ENCODE peak calls at places on chromosomes 1 and 21, in five cellular contexts. T, F, M, D and V are unnamed samples.

GRCh38 chr1:30807318-30808066 is 49.9 kb upstream of the LAPTM5 start:
- DNase-seq in T (no peak), F (no peak), M (peak), D (no peak), V (no peak)

GRCh38 chr21:37415938-37416337 is 49.4 kb downstream of the DYRK1A start:
- DNase-seq in T (no peak), F (no peak), M (no peak), D (no peak), V (no peak)

GRCh38 chr1:63054184-63054583 is 268.2 kb upstream of the FOXD3 start:
- DNase-seq in T (no peak), F (no peak), M (no peak), D (no peak), V (no peak)

GRCh38 chr1:107326823-107327445 is 186.1 kb downstream of the NTNG1 start:
- DNase-seq in T (no peak), F (no peak), M (no peak), D (no peak), V (no peak)

GRCh38 chr21:17819878-17820232 is 699 bp upstream of the C21orf91 start:
- DNase-seq in T (peak), F (no peak), M (peak), D (no peak), V (peak)

GRCh38 chr1:206935491-206936067 is 10.7 kb downstream of the PIGR start:
- DNase-seq in T (peak), F (no peak), M (peak), D (peak), V (no peak)

GRCh38 chr1:2111674-2112035 is 61.4 kb downstream of the PRKCZ start:
- DNase-seq in T (no peak), F (no peak), M (no peak), D (no peak), V (no peak)

GRCh38 chr1:234658143-234658542 is 48.2 kb upstream of the IRF2BP2 start:
- DNase-seq in T (no peak), F (no peak), M (no peak), D (no peak), V (no peak)

GRCh38 chr1:47651311-47652089 is 213.7 kb downstream of the FOXD2 start:
- DNase-seq in T (no peak), F (no peak), M (no peak), D (no peak), V (no peak)

GRCh38 chr1:109201123-109201703 is 12.5 kb upstream of the SARS1 start:
- DNase-seq in T (peak), F (no peak), M (peak), D (no peak), V (peak)

GRCh38 chr1:25522240-25522639 is 21.2 kb upstream of the LDLRAP1 start:
- DNase-seq in T (no peak), F (peak), M (no peak), D (no peak), V (no peak)

GRCh38 chr1:6500446-6501406 is 9.3 kb upstream of the PLEKHG5 start:
- DNase-seq in T (no peak), F (no peak), M (peak), D (no peak), V (no peak)

GRCh38 chr21:35284199-35284598 is 235.1 kb upstream of the RUNX1 start:
- DNase-seq in T (no peak), F (no peak), M (no peak), D (no peak), V (no peak)

GRCh38 chr1:55120538-55120937 is 81.2 kb downstream of the PCSK9 start:
- DNase-seq in T (no peak), F (no peak), M (no peak), D (no peak), V (no peak)

GRCh38 chr1:150551784-150552691 is 2.8 kb downstream of the ADAMTSL4 start:
- DNase-seq in T (no peak), F (no peak), M (no peak), D (no peak), V (no peak)

GRCh38 chr1:119384591-119384990 is 16.0 kb downstream of the HAO2 start:
- DNase-seq in T (no peak), F (no peak), M (no peak), D (no peak), V (no peak)

GRCh38 chr21:30351534-30351933 is 3.1 kb upstream of the KRTAP23-1 start:
- DNase-seq in T (no peak), F (no peak), M (no peak), D (no peak), V (no peak)

GRCh38 chr1:154837679-154838171 is 32.4 kb downstream of the KCNN3 start:
- DNase-seq in T (peak), F (no peak), M (no peak), D (no peak), V (peak)

GRCh38 chr21:10273196-10273595 is 248.2 kb upstream of the TPTE start:
- DNase-seq in T (no peak), F (no peak), M (no peak), D (no peak), V (no peak)

GRCh38 chr1:17672226-17672625 is 82.9 kb upstream of the ACTL8 start:
- DNase-seq in T (no peak), F (no peak), M (peak), D (no peak), V (no peak)

GRCh38 chr1:79982218-79982617 is 975.7 kb upstream of the ADGRL4 start:
- DNase-seq in T (no peak), F (no peak), M (no peak), D (no peak), V (no peak)

GRCh38 chr1:7611421-7612010 is 159.6 kb upstream of the VAMP3 start:
- DNase-seq in T (no peak), F (no peak), M (no peak), D (no peak), V (no peak)

GRCh38 chr1:37940299-37940947 is 6.4 kb downstream of the INPP5B start:
- DNase-seq in T (no peak), F (no peak), M (no peak), D (no peak), V (no peak)

GRCh38 chr1:180270767-180271639 is 40.9 kb downstream of the LHX4 start:
- DNase-seq in T (no peak), F (no peak), M (no peak), D (no peak), V (no peak)

GRCh38 chr1:57470028-57470427 is 46.2 kb upstream of the DAB1 start:
- DNase-seq in T (no peak), F (no peak), M (no peak), D (no peak), V (no peak)

GRCh38 chr1:207825296-207825695 is 73.4 kb downstream of the CD46 start:
- DNase-seq in T (no peak), F (no peak), M (no peak), D (no peak), V (no peak)

GRCh38 chr1:12296623-12297022 is 66.8 kb downstream of the VPS13D start:
- DNase-seq in T (peak), F (peak), M (no peak), D (no peak), V (no peak)

GRCh38 chr1:32972814-32973428 is 8.3 kb upstream of the RNF19B start:
- DNase-seq in T (peak), F (no peak), M (peak), D (no peak), V (no peak)

GRCh38 chr1:115507256-115507589 is 134.5 kb upstream of the VANGL1 start:
- DNase-seq in T (no peak), F (no peak), M (peak), D (peak), V (no peak)

GRCh38 chr1:14804626-14805025 is 206.1 kb downstream of the KAZN start:
- DNase-seq in T (no peak), F (no peak), M (peak), D (peak), V (no peak)
- TF ChIP-seq TAF1 in T (no peak), F (no peak), M (no peak), D (no peak), V (no peak)

DNA sequence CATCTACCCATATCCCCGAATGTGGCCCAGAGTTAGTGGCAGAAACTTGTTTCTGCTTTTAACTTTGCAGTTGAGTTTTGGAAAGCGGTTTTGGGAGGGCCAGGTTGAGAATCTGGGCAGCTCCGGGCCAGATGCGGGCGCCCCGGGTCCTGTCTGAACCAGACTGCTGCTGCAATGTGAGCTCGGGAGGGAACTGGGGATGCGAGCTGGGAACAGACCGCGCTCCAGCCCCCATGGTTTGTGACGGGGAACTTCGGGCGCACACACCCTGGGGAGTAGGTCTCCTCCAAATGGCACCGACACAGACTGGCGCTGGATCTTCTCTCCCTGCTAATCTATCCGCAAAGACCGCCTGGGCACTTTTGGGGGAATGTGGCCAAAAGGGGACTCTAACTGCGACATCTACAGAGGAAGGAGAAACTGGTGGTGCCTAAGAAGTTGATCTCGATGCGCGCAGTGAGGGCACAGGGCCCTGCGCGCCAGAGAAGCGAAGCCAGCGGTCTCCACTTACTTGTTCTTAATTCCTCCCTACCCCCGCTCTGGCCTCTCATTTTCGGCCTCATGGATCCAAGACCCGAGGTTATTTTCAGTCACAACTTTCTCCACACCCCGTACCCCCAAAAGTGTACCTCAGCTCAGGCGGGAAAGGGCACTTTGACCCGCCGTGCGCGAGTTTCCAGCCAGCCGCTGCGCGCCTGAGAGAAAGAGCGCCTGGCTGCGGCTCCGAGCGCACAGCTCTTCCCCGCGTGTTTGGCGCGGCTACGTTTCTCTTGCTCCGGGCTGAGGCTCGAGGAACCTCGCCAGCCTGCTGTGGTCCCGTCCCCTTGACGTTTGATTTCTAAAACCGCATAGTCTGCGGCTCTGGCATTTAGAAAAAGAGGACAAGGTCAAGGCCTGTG is 411.0 kb upstream of the ESRRG start:
- DNase-seq in T (no peak), F (no peak), M (peak), D (no peak), V (no peak)
- TF ChIP-seq POLR2AphosphoS5 in T (no peak), F (no peak), M (no peak), D (no peak), V (no peak)

DNA sequence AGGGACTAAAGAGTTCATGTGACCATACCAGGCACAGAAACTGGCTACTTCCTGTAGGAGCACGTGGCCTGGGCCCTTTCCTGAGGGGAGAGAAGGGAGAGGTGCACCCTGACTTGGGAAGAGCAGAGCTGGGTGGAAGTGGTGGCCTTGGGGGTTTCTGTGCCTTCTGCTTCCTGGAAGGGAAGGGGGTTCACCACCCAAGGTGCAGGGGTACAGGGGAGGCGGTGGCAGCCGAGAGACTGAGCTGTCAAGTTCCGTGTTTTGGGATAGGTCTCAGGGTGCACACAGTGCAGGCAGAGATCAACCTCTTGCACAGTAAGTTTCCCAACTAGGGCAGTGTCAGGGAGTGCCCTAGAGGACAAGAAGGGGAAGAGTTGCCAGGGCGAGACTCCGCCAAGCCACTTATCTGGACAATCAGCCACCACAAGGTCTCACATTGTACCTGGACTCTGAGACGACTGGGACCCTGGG is 10.1 kb downstream of the HECTD3 start:
- DNase-seq in T (no peak), F (no peak), M (no peak), D (no peak), V (no peak)
- TF ChIP-seq TAF1 in T (no peak), F (no peak), M (no peak), D (no peak), V (no peak)

DNA sequence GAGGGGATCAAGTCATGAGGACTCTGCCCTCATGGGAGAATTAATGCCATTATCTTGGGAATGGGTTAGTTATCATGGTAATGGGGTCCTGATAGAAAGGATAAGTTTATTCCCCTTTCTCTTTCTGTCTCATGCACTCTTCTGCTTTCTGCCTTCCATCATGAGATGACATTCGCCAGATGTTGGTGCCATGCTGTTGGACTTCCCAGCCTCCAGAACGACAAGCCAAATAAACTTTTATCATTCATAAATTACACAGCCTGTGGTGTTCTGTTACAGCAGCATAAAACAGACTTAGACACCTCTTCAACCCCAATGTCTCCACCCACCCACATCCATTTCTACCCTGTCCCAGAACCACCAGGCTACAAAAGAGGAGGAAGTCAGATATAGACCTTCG is 11.9 kb upstream of the IGFN1 start:
- DNase-seq in T (no peak), F (no peak), M (no peak), D (no peak), V (no peak)
- TF ChIP-seq POLR2AphosphoS5 in T (no peak), F (no peak), M (no peak), D (no peak), V (no peak)